ENCODE peak calls at places on chromosome X, in five cellular contexts. F is trophoblast cell, Y is mesenchymal stem cell, K is H1, S is H9. B is an unnamed sample.

GRCh38 chrX:50913520-50913919 is 3.0 kb downstream of the BMP15 start:
- DNase-seq in Y (no peak), K (no peak), F (no peak), S (no peak), B (no peak)

GRCh38 chrX:5646818-5647217 is 581.8 kb downstream of the NLGN4X start:
- DNase-seq in S (no peak), Y (no peak), F (no peak), K (no peak), B (no peak)

GRCh38 chrX:675896-676295 is 45.3 kb downstream of the SHOX start:
- DNase-seq in S (peak; percentile 57), K (no peak), Y (no peak), F (no peak), B (peak; percentile 30)

GRCh38 chrX:78316310-78316709 is 11.1 kb downstream of the CYSLTR1 start:
- DNase-seq in K (no peak), F (no peak), Y (no peak), S (no peak), B (no peak)

GRCh38 chrX:112808007-112808406 is 32.6 kb downstream of the AMOT start:
- DNase-seq in F (no peak), K (no peak), S (no peak), Y (no peak), B (no peak)

GRCh38 chrX:155215443-155216178 is 649 bp upstream of the VBP1 start:
- DNase-seq in Y (no peak), K (no peak), S (no peak), F (no peak), B (no peak)

GRCh38 chrX:54076903-54077302 is 32.6 kb upstream of the PHF8 start:
- DNase-seq in F (peak; percentile 85), S (no peak), K (no peak), Y (peak; percentile 34), B (no peak)

GRCh38 chrX:131979116-131979515 is 44.0 kb upstream of the STK26 start:
- DNase-seq in Y (no peak), F (no peak), K (no peak), S (no peak), B (no peak)

GRCh38 chrX:1481636-1482529 is 29.2 kb upstream of the ASMTL start:
- DNase-seq in K (peak; percentile 33), Y (peak; percentile 89), S (peak; percentile 81), F (peak; percentile 85), B (no peak)

GRCh38 chrX:22652596-22652995 is 347.2 kb upstream of the DDX53 start:
- DNase-seq in Y (peak; percentile 30), K (no peak), S (peak; percentile 60), F (peak; percentile 25), B (peak; percentile 6)

GRCh38 chrX:3094261-3094660 is 53.0 kb downstream of the ARSF start:
- DNase-seq in K (no peak), Y (no peak), S (no peak), F (peak; percentile 85), B (no peak)

GRCh38 chrX:19920945-19921344 is 33.5 kb upstream of the SH3KBP1 start:
- DNase-seq in Y (no peak), K (no peak), F (peak; percentile 76), S (no peak), B (no peak)

GRCh38 chrX:20254712-20255299 is 11.9 kb downstream of the RPS6KA3 start:
- DNase-seq in Y (no peak), K (no peak), F (no peak), S (no peak), B (no peak)

GRCh38 chrX:46637937-46638336 is 64.4 kb downstream of the CHST7 start:
- DNase-seq in S (no peak), F (peak; percentile 19), K (no peak), Y (no peak), B (no peak)

GRCh38 chrX:38205037-38205436 is 15.6 kb downstream of the SRPX start:
- DNase-seq in F (no peak), Y (no peak), S (no peak), K (no peak), B (no peak)

GRCh38 chrX:152912121-152912520 is 14.3 kb downstream of the ZNF185 start:
- DNase-seq in K (no peak), F (no peak), Y (no peak), S (peak; percentile 48), B (no peak)

GRCh38 chrX:12548746-12549145 is 242.5 kb upstream of the PRPS2 start:
- DNase-seq in S (peak; percentile 29), F (peak; percentile 43), Y (peak; percentile 4), K (no peak), B (peak; percentile 40)

GRCh38 chrX:150163181-150163930 is 199.8 kb upstream of the MAMLD1 start:
- DNase-seq in S (no peak), Y (no peak), K (no peak), F (no peak), B (no peak)

GRCh38 chrX:13064599-13065143 is 20.3 kb upstream of the FAM9C start:
- DNase-seq in K (no peak), F (peak; percentile 12), S (no peak), Y (peak; percentile 73), B (no peak)

GRCh38 chrX:23699636-23700194 is 32.4 kb downstream of the PRDX4 start:
- DNase-seq in S (peak; percentile 84), K (no peak), Y (no peak), F (peak; percentile 43), B (no peak)

GRCh38 chrX:12871181-12871580 is 4.3 kb downstream of the TLR7 start:
- DNase-seq in K (no peak), Y (no peak), F (no peak), S (no peak), B (no peak)

GRCh38 chrX:13851996-13852695 is 35.3 kb upstream of the GPM6B start:
- DNase-seq in S (no peak), K (no peak), Y (no peak), F (no peak), B (no peak)

GRCh38 chrX:44903842-44904530 is 31.0 kb downstream of the KDM6A start:
- DNase-seq in K (no peak), S (no peak), F (no peak), Y (no peak), B (no peak)

GRCh38 chrX:10769696-10770619 is 149.6 kb upstream of the MID1 start:
- DNase-seq in K (no peak), F (no peak), Y (peak; percentile 9), S (no peak), B (peak; percentile 33)

GRCh38 chrX:26649534-26649933 is 433.6 kb downstream of the MAGEB5 start:
- DNase-seq in S (no peak), K (no peak), F (peak; percentile 59), Y (no peak), B (no peak)

GRCh38 chrX:63349307-63349706 is 1.8 kb downstream of the SPIN4 start:
- DNase-seq in S (no peak), F (no peak), Y (no peak), K (no peak), B (no peak)

GRCh38 chrX:40945366-40945713 is 139.9 kb upstream of the USP9X start:
- DNase-seq in Y (peak; percentile 75), F (peak; percentile 67), K (no peak), S (no peak), B (no peak)

GRCh38 chrX:103356023-103356798 is at the start of gene TCEAL9:
- DNase-seq in S (peak; percentile 78), Y (peak; percentile 84), F (peak; percentile 59), K (no peak), B (no peak)

GRCh38 chrX:73767017-73767416 is 204.0 kb downstream of the CHIC1 start:
- DNase-seq in Y (no peak), F (no peak), S (no peak), K (no peak), B (no peak)

GRCh38 chrX:73768120-73768519 is 205.1 kb downstream of the CHIC1 start:
- DNase-seq in S (no peak), F (no peak), Y (no peak), K (no peak), B (no peak)

GRCh38 chrX:73768886-73769285 is 205.9 kb downstream of the CHIC1 start:
- DNase-seq in S (no peak), K (no peak), Y (no peak), F (no peak), B (no peak)

DNA sequence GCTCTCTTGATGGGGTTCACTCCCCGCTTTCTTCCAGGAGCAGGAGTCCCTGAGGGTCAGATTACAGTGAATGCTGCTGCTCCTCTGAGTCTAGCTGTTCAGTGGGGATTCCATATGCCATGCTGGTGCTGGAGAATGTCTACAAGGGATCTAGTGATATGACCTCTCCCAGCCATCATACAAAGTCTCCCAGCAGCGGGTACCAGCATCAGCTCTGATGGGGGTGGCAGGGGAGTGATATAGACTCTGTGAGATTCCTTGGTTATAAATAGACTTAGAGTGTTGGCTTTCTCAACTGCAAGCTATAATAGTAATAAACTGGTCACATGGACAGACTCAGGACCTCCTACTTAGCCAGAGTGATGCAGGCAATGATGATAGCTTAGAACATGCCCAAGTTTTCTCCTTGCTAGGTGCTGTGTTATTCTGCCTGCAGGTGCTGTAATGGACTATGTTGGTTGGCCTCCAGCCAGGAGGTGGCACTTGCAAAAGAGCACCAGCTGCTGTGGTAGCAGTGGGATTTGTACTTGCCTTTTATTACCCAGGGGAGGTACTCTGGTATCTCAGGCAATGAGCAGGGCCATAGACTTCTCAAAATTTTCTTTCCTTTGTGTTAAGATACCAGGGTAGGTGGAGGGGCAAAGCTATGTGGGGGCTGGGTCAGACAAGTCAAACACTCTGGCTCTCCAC is 202.9 kb downstream of the CHIC1 start:
- DNase-seq in F (peak; percentile 72), K (no peak), S (no peak), Y (no peak), B (no peak)
- H2BK12ac ChIP-seq in F (no peak overlapping the region), K (no peak overlapping the region), S (no peak overlapping the region), Y (no peak overlapping the region), B (no peak overlapping the region)

GRCh38 chrX:134547047-134547679 is 87.2 kb downstream of the HPRT1 start:
- DNase-seq in F (no peak), S (no peak), K (no peak), Y (peak; percentile 59), B (no peak)
- H3K27ac ChIP-seq in F (no peak overlapping the region), S (no peak overlapping the region), K (no peak overlapping the region), Y (no peak overlapping the region), B (no peak overlapping the region)

DNA sequence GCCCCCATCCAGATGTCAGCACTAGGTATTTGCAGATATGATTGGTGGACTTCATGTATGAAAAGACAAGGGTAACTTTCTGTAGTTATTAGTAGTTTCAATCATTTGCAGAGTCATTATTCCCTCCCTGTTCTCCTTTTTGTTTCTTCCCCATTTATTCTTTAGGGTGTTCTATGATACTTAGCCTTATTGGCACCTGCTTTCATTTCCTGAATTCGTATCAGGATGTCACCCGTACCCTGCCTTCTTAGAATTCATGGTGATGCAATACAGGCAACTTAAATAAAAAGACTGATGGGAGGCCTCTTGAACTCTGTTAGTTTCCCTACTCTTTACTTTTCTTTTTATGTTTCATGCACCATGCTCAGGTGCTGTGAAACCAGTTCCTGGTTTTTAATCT is 24.2 kb downstream of the MAGED1 start:
- DNase-seq in F (no peak), Y (no peak), S (no peak), K (no peak), B (no peak)
- H3K4me2 ChIP-seq in F (no peak overlapping the region), Y (no peak overlapping the region), S (no peak overlapping the region), K (no peak overlapping the region), B (no peak overlapping the region)

DNA sequence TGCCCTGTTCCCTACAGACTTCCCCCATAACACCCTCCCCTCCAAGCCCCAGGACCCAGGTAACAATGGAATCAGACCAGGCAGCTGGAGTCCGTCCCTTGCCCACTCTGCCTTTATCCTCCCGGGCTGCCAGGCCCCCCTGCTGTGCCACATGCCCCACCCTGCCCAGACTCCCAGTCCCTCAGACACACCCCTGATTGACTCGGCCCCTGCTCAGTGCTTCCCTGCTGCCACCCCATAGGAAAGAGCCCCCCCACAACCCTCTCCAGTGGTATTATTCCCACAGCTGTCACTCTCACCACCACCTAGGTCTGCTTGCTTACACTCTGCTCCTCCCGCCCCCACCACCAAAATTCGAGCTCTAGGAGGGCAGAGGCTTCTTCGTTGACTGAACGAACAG is 4.7 kb upstream of the NAA10 start:
- DNase-seq in Y (no peak), F (no peak), S (no peak), K (no peak), B (no peak)
- H2BK12ac ChIP-seq in Y (no peak overlapping the region), F (peak overlapping the region; percentile 31), S (no peak overlapping the region), K (no peak overlapping the region), B (no peak overlapping the region)

GRCh38 chrX:119427795-119428185 is 28.7 kb downstream of the SLC25A43 start:
- DNase-seq in F (no peak), S (no peak), K (no peak), Y (no peak), B (no peak)
- H3K27ac ChIP-seq in F (no peak overlapping the region), S (no peak overlapping the region), K (no peak overlapping the region), Y (no peak overlapping the region), B (no peak overlapping the region)

B was measured in neuronal stem cell.